ENCODE peak calls at places on chromosomes 16 and 17, in nine cellular contexts. G is mammary epithelial cell, A is heart left ventricle, V is endodermal cell, M is GM23338, W is neural progenitor cell, Q is brain microvascular endothelial cell, T is A549, J is colonic mucosa. R is an unnamed sample.

GRCh38 chr17:47072881-47073280 is 93.8 kb upstream of the RPRML start:
- DNase-seq in G (no peak), A (peak), V (no peak), M (no peak), W (no peak), Q (no peak), T (no peak), J (no peak), R (peak)

GRCh38 chr16:82651921-82652601 is 25.3 kb downstream of the CDH13 start:
- DNase-seq in G (no peak), A (no peak), V (no peak), M (no peak), W (no peak), Q (no peak), T (no peak), J (no peak), R (no peak)

GRCh38 chr17:16215002-16215272 is 397 bp downstream of the NCOR1 start:
- DNase-seq in G (no peak), A (peak), V (peak), M (peak), W (peak), Q (no peak), T (peak), J (peak), R (peak)

GRCh38 chr17:46819906-46820351 is 1.4 kb upstream of the WNT3 start:
- DNase-seq in G (no peak), A (no peak), V (peak), M (peak), W (peak), Q (no peak), T (no peak), J (no peak), R (no peak)

GRCh38 chr16:8736123-8736680 is 61.2 kb downstream of the TMEM186 start:
- DNase-seq in G (no peak), A (no peak), V (peak), M (no peak), W (no peak), Q (no peak), T (no peak), J (no peak), R (no peak)

GRCh38 chr16:30882429-30883310 is 11.2 kb downstream of the BCL7C start:
- DNase-seq in G (no peak), A (no peak), V (no peak), M (no peak), W (no peak), Q (no peak), T (no peak), J (peak), R (no peak)

GRCh38 chr16:67236551-67237395 is 9.8 kb downstream of the TMEM208 start:
- DNase-seq in G (peak), A (no peak), V (peak), M (peak), W (peak), Q (peak), T (peak), J (peak), R (peak)

GRCh38 chr17:29844339-29845048 is 85.5 kb downstream of the SSH2 start:
- DNase-seq in G (no peak), A (no peak), V (no peak), M (peak), W (peak), Q (peak), T (no peak), J (no peak), R (no peak)

GRCh38 chr16:80666378-80667257 is 125.8 kb downstream of the DYNLRB2 start:
- DNase-seq in G (no peak), A (no peak), V (peak), M (no peak), W (peak), Q (no peak), T (no peak), J (no peak), R (no peak)

GRCh38 chr17:32516940-32517711 is 30.3 kb downstream of the CDK5R1 start:
- DNase-seq in G (no peak), A (no peak), V (no peak), M (no peak), W (no peak), Q (no peak), T (no peak), J (no peak), R (peak)

GRCh38 chr16:73794936-73795335 is 501.7 kb upstream of the PSMD7 start:
- DNase-seq in G (no peak), A (peak), V (no peak), M (no peak), W (no peak), Q (no peak), T (no peak), J (no peak), R (no peak)

GRCh38 chr16:12754824-12755543 is 48.7 kb downstream of the CPPED1 start:
- DNase-seq in G (no peak), A (no peak), V (no peak), M (no peak), W (no peak), Q (peak), T (no peak), J (no peak), R (no peak)

GRCh38 chr16:69861276-69862030 is 89.7 kb upstream of the CLEC18A start:
- DNase-seq in G (no peak), A (peak), V (no peak), M (no peak), W (no peak), Q (peak), T (no peak), J (peak), R (no peak)

GRCh38 chr17:18038861-18039534 is at the start of the genes ATPAF2 and GID4:
- DNase-seq in G (peak), A (peak), V (peak), M (peak), W (peak), Q (peak), T (peak), J (peak), R (peak)
- TF ChIP-seq CTCF in G (peak), A (no peak), V (peak), M (no peak), W (peak), Q (peak), T (peak), J (no peak), R (no peak)

DNA sequence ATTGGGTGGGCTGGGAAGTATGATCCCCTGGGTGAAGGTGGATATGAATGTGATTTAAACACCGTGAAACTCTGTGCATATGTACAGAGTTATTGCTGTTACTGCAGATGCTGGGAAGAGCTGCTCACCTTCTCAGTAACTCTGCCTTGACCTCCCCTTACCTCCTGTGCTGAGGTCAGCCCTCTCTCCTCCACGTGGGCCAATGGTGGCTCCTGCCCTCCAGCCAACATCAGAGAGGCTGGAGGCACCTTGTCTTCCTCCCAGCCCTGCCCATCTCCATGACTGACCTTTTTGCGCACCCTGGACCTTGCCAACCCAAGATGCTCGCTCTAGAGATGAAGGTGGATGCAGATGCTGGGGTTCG is 387 bp upstream of the ASB16 start:
- DNase-seq in G (no peak), A (no peak), V (no peak), M (no peak), W (no peak), Q (no peak), T (no peak), J (no peak), R (no peak)
- H3K27ac ChIP-seq in G (no peak), A (peak), V (no peak), M (no peak), W (no peak), Q (no peak), T (no peak), J (no peak), R (peak)

DNA sequence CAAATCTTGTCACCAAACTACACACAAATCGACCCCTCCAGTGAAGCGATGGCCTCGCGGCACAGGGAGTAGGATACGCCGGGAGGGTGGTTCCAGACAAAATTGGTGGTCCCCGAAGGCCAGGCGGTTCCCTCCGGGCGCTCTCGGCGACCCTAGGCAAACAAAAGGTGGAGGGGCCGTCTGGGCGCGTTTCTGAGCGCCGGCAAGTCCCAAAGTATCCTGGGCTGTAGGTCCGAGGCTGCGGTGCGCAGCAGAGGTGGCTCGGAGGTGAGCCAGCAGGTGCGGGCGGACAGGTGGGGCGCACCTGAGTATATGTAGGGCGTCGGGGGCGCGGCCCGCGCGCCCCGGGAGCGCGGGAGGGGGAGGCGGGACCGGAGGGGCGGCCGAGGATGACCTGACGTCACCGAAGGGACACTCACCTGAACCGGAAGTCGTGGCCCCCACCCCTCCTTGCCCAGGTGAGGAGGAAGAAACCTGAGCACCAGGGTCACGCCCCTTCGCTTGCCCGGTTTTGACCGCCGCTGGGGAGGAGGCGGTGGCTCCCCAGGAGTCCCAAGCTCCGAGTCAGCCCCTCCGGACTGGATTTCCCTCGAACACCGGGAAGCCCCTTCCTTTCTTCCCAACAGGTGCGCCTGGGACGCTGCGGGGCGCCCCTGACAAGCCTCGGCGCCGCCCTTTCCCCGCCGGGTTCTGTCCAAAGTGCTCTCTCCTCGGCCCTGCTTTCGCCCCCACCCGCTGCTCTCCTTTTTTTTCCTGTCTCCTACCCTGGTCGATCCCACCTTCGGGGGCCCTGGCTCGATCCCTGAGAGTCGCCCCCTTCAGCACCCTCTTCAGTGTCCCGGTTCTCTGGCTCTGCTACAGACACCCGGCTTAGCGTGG is at the start of gene CLDN7:
- DNase-seq in G (no peak), A (no peak), V (peak), M (peak), W (peak), Q (no peak), T (no peak), J (peak), R (no peak)
- H3K4me3 ChIP-seq in G (peak), A (peak), V (peak), M (peak), W (peak), Q (peak), T (no peak), J (peak), R (peak)

DNA sequence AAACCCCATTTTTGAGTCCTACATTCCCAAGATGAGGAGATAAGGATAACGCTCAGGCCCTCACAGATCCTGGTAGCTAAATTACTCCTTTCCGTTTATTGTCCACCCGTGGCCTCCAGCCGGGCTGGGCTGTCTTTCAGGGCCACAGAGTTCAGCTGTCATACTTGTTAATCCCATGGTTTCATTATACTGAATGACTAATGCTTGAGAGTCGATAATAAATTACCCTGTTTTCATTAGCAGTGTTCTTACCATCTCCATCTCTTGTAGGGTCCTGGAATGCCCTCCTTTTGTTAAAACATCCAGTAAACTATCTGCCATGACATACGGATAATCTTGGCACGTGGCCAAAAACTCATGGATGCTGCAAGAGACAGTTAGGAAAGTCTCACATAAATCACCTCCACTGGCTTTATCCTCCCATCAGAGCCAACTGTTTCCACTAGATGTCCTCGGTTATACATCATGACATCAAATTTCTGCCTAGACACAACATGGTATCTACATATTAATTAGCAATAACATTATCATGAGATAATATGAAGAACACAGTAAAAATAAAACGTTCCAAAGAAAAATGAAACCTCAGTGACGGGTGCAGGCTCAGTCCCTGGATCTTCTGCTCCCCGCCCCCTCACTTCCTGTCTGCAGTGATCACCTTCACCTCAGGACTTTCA is 45.3 kb downstream of the BRD7 start:
- DNase-seq in G (no peak), A (no peak), V (no peak), M (no peak), W (no peak), Q (peak), T (no peak), J (no peak), R (peak)
- TF ChIP-seq CTCF in G (peak), A (no peak), V (peak), M (peak), W (peak), Q (peak), T (peak), J (peak), R (peak)

R was measured in WERI-Rb-1.